ENCODE peak calls at places on chromosomes 1 and 21, in ten cellular contexts. Y is upper lobe of right lung; B is stomach; V is suprapubic skin; K is astrocyte; W is psoas muscle; H is mesenchymal stem cell; X is CD4-positive, alpha-beta memory T cell; L is CD4-positive, CD25-positive, alpha-beta regulatory T cell; Q is AG04450. P is an unnamed sample.

GRCh38 chr21:42356036-42356435 is 5.2 kb upstream of the TFF2 start:
- DNase-seq in Q (no peak), W (no peak), B (no peak), K (no peak), X (no peak), V (no peak), L (no peak), Y (no peak), H (no peak), P (no peak)

GRCh38 chr1:210246447-210246846 is 13.9 kb downstream of the SERTAD4 start:
- DNase-seq in V (no peak), K (peak), Y (no peak), H (peak), X (no peak), L (no peak), W (no peak), Q (peak), B (no peak), P (no peak)

GRCh38 chr1:88595355-88595754 is 88.7 kb upstream of the PKN2 start:
- DNase-seq in H (peak), B (no peak), W (no peak), Q (peak), V (no peak), Y (no peak), L (peak), X (peak), K (peak), P (no peak)

GRCh38 chr1:6612641-6613360 is 730 bp upstream of the PHF13 start:
- DNase-seq in X (no peak), L (peak), Q (no peak), K (no peak), H (peak), W (peak), Y (peak), V (peak), B (peak), P (peak)

GRCh38 chr1:30615076-30615795 is 108.1 kb downstream of the MATN1 start:
- DNase-seq in K (no peak), W (no peak), V (no peak), H (no peak), Y (no peak), L (no peak), B (no peak), Q (no peak), X (no peak), P (no peak)

GRCh38 chr1:221940631-221941030 is 198.7 kb upstream of the DUSP10 start:
- DNase-seq in Y (no peak), H (no peak), W (no peak), L (no peak), V (no peak), Q (no peak), B (no peak), K (no peak), X (no peak), P (no peak)

GRCh38 chr1:10599194-10599861 is 124.6 kb downstream of the PEX14 start:
- DNase-seq in V (no peak), K (peak), Y (no peak), B (no peak), Q (peak), X (no peak), W (no peak), L (no peak), H (peak), P (no peak)

GRCh38 chr1:73065585-73065984 is 783.2 kb upstream of the NEGR1 start:
- DNase-seq in B (no peak), H (peak), W (no peak), Q (no peak), V (no peak), L (no peak), X (no peak), Y (no peak), K (no peak), P (no peak)

GRCh38 chr1:218557731-218558130 is 212.6 kb downstream of the TGFB2 start:
- DNase-seq in H (no peak), Q (no peak), Y (no peak), X (no peak), V (no peak), L (no peak), B (no peak), W (no peak), K (peak), P (no peak)

GRCh38 chr1:228647523-228648444 is 87.5 kb upstream of the RHOU start:
- DNase-seq in L (peak), X (peak), W (no peak), Y (peak), H (peak), K (peak), V (peak), Q (no peak), B (peak), P (no peak)

GRCh38 chr1:11769274-11769673 is 7.3 kb downstream of the C1orf167 start:
- DNase-seq in Y (no peak), H (no peak), K (no peak), Q (no peak), B (no peak), X (no peak), W (no peak), L (no peak), V (no peak), P (no peak)

GRCh38 chr1:99003911-99004269 is 771 bp downstream of the PLPPR5 start:
- DNase-seq in K (no peak), Y (no peak), W (peak), X (no peak), H (no peak), B (no peak), V (no peak), Q (no peak), L (no peak), P (no peak)

GRCh38 chr1:2230781-2231666 is 2.9 kb downstream of the SKI start:
- DNase-seq in H (peak), W (no peak), X (peak), L (peak), B (no peak), Q (no peak), Y (peak), V (peak), K (no peak), P (no peak)

GRCh38 chr1:45443580-45444446 is 47.1 kb downstream of the TESK2 start:
- DNase-seq in Y (no peak), V (no peak), L (no peak), H (no peak), X (no peak), K (no peak), Q (no peak), B (no peak), W (no peak), P (no peak)

GRCh38 chr1:59520759-59521442 is 224.0 kb downstream of the FGGY start:
- DNase-seq in L (no peak), Y (no peak), B (no peak), Q (peak), W (no peak), H (peak), V (no peak), K (peak), X (no peak), P (no peak)

GRCh38 chr1:48061162-48062136 is 64.3 kb upstream of the TRABD2B start:
- DNase-seq in W (peak), L (no peak), Q (no peak), K (peak), V (no peak), B (peak), X (no peak), Y (no peak), H (peak), P (peak)

GRCh38 chr1:115781343-115781742 is 12.8 kb upstream of the CASQ2 start:
- DNase-seq in L (no peak), V (no peak), K (peak), H (peak), Q (no peak), Y (no peak), W (no peak), X (no peak), B (no peak), P (no peak)

GRCh38 chr1:115492880-115493279 is 148.9 kb upstream of the VANGL1 start:
- DNase-seq in Y (no peak), H (peak), L (no peak), W (no peak), Q (no peak), X (no peak), K (peak), B (no peak), V (no peak), P (no peak)

GRCh38 chr1:163570061-163570460 is 248.3 kb downstream of the NUF2 start:
- DNase-seq in V (no peak), H (peak), X (no peak), Q (no peak), Y (no peak), W (no peak), K (no peak), L (no peak), B (no peak), P (no peak)

GRCh38 chr1:93925206-93925605 is 16.0 kb upstream of the GCLM start:
- DNase-seq in W (no peak), Y (no peak), L (no peak), V (no peak), X (no peak), B (no peak), H (no peak), Q (no peak), K (no peak), P (no peak)

GRCh38 chr1:164559342-164560070 is 522 bp downstream of the PBX1 start:
- DNase-seq in V (peak), H (peak), K (peak), L (no peak), Q (no peak), W (peak), B (no peak), Y (peak), X (no peak), P (peak)

GRCh38 chr1:21212126-21212525 is 35.4 kb upstream of the EIF4G3 start:
- DNase-seq in Y (no peak), K (no peak), W (no peak), X (no peak), Q (no peak), H (peak), V (no peak), L (no peak), B (no peak), P (no peak)

GRCh38 chr1:90175490-90176157 is 180.7 kb downstream of the ZNF326 start:
- DNase-seq in K (no peak), Y (no peak), B (no peak), X (no peak), V (no peak), H (no peak), L (no peak), Q (no peak), W (no peak), P (no peak)

GRCh38 chr1:39409055-39409816 is 82.2 kb upstream of the BMP8A start:
- DNase-seq in W (peak), K (no peak), X (no peak), V (peak), B (peak), H (peak), Y (peak), Q (no peak), L (peak), P (peak)

GRCh38 chr1:23283660-23284602 is 60.2 kb downstream of the HNRNPR start:
- DNase-seq in B (no peak), W (no peak), Q (peak), H (peak), X (no peak), L (no peak), K (peak), V (no peak), Y (no peak), P (no peak)

GRCh38 chr1:239455743-239456142 is 69.4 kb downstream of the CHRM3 start:
- DNase-seq in L (no peak), H (no peak), Q (no peak), Y (no peak), X (no peak), W (no peak), K (no peak), B (no peak), V (no peak), P (no peak)

GRCh38 chr1:234921266-234922062 is 207.2 kb downstream of the TOMM20 start:
- DNase-seq in Q (no peak), L (no peak), W (peak), Y (no peak), H (peak), V (peak), X (no peak), B (peak), K (peak), P (no peak)

GRCh38 chr1:19639999-19640362 is 4.1 kb upstream of the NBL1 start:
- DNase-seq in B (no peak), Y (no peak), H (peak), W (no peak), Q (no peak), V (no peak), K (no peak), L (no peak), X (no peak), P (no peak)

GRCh38 chr1:76285578-76286135 is 211.1 kb downstream of the ST6GALNAC3 start:
- DNase-seq in K (no peak), L (no peak), X (peak), B (no peak), V (no peak), Y (no peak), Q (no peak), H (no peak), W (no peak), P (no peak)

GRCh38 chr1:150575072-150575489 is 4.3 kb downstream of the MCL1 start:
- DNase-seq in V (no peak), L (no peak), Y (no peak), Q (no peak), X (no peak), K (no peak), W (no peak), B (no peak), H (peak), P (no peak)

GRCh38 chr1:42209516-42210370 is 45.2 kb upstream of the GUCA2A start:
- DNase-seq in Q (no peak), V (no peak), Y (no peak), B (no peak), L (no peak), H (no peak), W (no peak), K (no peak), X (no peak), P (no peak)

GRCh38 chr1:204123376-204123775 is 28.5 kb downstream of the ETNK2 start:
- DNase-seq in L (no peak), K (no peak), B (no peak), X (no peak), V (no peak), H (no peak), Q (no peak), W (no peak), Y (no peak), P (no peak)

GRCh38 chr1:17624540-17625256 is 85.2 kb downstream of the ARHGEF10L start:
- DNase-seq in V (no peak), B (peak), Y (peak), X (no peak), Q (no peak), W (peak), H (no peak), K (peak), L (no peak), P (peak)

GRCh38 chr1:163561570-163562295 is 240.0 kb downstream of the NUF2 start:
- DNase-seq in Q (no peak), H (peak), K (no peak), Y (no peak), B (no peak), L (no peak), X (no peak), V (no peak), W (no peak), P (no peak)

GRCh38 chr1:31376374-31377134 is 3.7 kb upstream of the FABP3 start:
- DNase-seq in Y (peak), V (no peak), B (no peak), Q (peak), X (no peak), K (peak), L (no peak), H (peak), W (no peak), P (no peak)

GRCh38 chr1:89957063-89957462 is 37.8 kb upstream of the ZNF326 start:
- DNase-seq in B (no peak), W (no peak), H (no peak), V (no peak), X (peak), K (no peak), Y (no peak), L (no peak), Q (no peak), P (no peak)

GRCh38 chr1:116572771-116573170 is 1.9 kb upstream of the CD58 start:
- DNase-seq in Y (no peak), X (no peak), K (no peak), W (no peak), L (no peak), B (no peak), Q (no peak), H (no peak), V (no peak), P (no peak)

DNA sequence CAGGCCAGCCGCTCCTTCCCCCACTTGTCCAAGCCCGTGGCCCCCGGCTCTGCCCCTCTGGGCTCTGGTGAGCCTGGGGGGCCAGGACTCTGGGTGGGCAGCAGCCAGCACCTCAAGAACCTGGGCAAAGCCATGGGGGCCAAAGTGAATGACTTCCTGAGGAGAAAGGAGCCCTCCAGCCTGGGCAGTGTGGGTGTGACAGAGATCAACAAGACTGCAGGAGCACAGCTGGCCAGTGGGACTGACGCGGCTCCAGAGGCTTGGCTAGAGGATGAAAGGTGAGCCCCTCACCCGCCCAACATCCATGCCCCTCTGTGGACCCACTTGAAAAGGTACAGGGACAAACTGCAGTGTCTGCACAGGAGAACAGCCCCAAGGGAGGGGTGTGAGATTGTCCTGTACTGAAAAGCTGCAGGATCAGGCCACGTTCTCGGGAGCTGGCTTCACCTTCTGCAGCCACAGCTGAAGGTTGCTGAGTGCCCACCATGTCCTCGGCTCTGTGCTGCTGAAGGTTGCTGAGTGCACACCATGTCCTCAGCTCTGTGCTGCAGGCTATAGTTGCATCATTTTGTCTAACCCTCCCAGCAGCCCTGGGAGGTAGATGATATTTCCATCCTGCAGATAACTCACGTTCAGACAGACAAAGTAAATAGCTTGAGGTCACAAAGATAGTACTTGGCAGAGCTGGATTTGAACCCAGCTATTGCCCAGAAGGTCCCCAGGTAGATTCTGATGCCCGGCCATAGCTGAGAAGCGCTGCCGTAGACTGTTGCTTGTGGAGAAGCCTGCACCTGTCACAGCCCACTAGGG is 618 bp downstream of the C1orf226 start:
- DNase-seq in X (no peak), V (no peak), L (no peak), B (no peak), H (no peak), Q (no peak), W (no peak), K (no peak), Y (no peak), P (no peak)
- H3K27ac ChIP-seq in X (no peak), V (peak), L (no peak), B (peak), H (no peak), Q (no peak), W (no peak), K (no peak), Y (peak), P (no peak)

GRCh38 chr1:205667909-205668643 is 12.2 kb downstream of the SLC45A3 start:
- DNase-seq in H (no peak), W (no peak), K (no peak), Y (no peak), L (no peak), X (no peak), V (no peak), B (no peak), Q (no peak), P (no peak)

GRCh38 chr1:205670611-205671430 is 9.5 kb downstream of the SLC45A3 start:
- DNase-seq in K (no peak), H (no peak), X (no peak), B (no peak), V (no peak), L (no peak), Y (no peak), Q (no peak), W (no peak), P (no peak)

GRCh38 chr1:205669341-205670142 is 10.8 kb downstream of the SLC45A3 start:
- DNase-seq in X (no peak), W (no peak), Y (no peak), L (no peak), Q (no peak), H (peak), B (no peak), K (no peak), V (no peak), P (no peak)

GRCh38 chr1:205668951-205669340 is 11.4 kb downstream of the SLC45A3 start:
- DNase-seq in K (no peak), W (no peak), X (no peak), L (no peak), Y (no peak), Q (no peak), H (no peak), B (no peak), V (no peak), P (no peak)

DNA sequence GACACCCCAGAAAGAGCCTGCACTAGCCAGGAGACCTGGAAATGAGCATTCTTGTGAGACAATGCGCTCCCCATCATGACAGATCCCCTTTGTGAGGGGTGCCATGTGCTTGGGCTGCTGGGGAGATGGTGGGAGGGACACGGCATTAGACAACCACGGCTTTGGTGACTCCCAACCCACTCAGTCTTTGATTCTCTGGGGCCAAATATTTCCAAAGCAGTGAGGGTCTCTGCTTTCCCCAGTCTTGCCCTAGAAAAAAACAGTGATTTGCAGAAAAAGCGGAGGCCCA is 10.2 kb downstream of the SLC45A3 start:
- DNase-seq in Q (no peak), B (no peak), H (no peak), X (no peak), K (no peak), Y (no peak), V (no peak), L (no peak), W (no peak), P (no peak)
- H3K4me3 ChIP-seq in Q (no peak), B (no peak), H (no peak), X (no peak), K (no peak), Y (no peak), V (no peak), L (no peak), W (no peak), P (no peak)

GRCh38 chr1:186194107-186194756 is 180.8 kb downstream of the TPR start:
- DNase-seq in V (no peak), H (no peak), Y (no peak), X (no peak), K (no peak), L (no peak), W (no peak), Q (no peak), B (no peak), P (no peak)
- H3K27ac ChIP-seq in V (no peak), H (no peak), Y (no peak), X (no peak), K (no peak), L (no peak), W (no peak), Q (no peak), B (no peak), P (no peak)

GRCh38 chr1:183998045-183998444 is 39.5 kb downstream of the COLGALT2 start:
- DNase-seq in Q (no peak), W (no peak), X (no peak), L (no peak), V (no peak), B (no peak), Y (no peak), H (no peak), K (no peak), P (no peak)

GRCh38 chr1:183995322-183996035 is 42.0 kb downstream of the COLGALT2 start:
- DNase-seq in X (no peak), L (no peak), Q (no peak), H (peak), W (peak), Y (peak), V (no peak), B (no peak), K (no peak), P (no peak)

GRCh38 chr1:183993132-183993531 is 44.4 kb downstream of the COLGALT2 start:
- DNase-seq in X (no peak), K (no peak), H (no peak), Q (no peak), Y (no peak), W (no peak), B (no peak), V (no peak), L (no peak), P (no peak)

GRCh38 chr1:183996036-183996376 is 41.5 kb downstream of the COLGALT2 start:
- DNase-seq in L (no peak), V (no peak), B (no peak), Q (no peak), Y (no peak), X (no peak), K (no peak), H (no peak), W (no peak), P (no peak)

DNA sequence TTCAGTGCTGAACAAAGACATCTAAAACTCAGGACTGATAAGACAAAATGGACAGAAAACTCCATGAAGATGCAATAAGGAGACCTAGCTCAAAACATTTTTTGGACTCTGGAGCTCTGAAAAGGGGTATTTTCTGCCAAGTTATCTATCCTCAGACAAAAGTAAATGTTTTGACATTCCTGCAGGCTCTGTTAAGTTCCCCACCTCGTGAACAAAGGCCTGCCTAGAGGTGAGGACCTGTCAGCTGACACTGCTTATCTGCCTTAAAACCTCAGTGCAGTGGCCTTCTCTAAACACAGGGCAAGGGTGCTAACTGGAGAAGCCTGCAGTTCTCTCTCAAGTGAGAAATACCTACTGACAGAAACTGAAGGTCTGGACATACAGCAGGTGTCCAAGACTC is 41.1 kb downstream of the COLGALT2 start:
- DNase-seq in X (no peak), H (no peak), Y (no peak), Q (no peak), L (no peak), B (no peak), W (no peak), V (no peak), K (no peak), P (no peak)
- H3K4me3 ChIP-seq in X (no peak), H (no peak), Y (no peak), Q (no peak), L (no peak), B (no peak), W (no peak), V (no peak), K (no peak), P (no peak)

P was measured in right atrium auricular region.